ENCODE peak calls at places on chromosomes 11 and 22, in seven cellular contexts. One of them, this sample, is unnamed.

GRCh38 chr22:27386186-27386585 is 415.4 kb downstream of the MN1 start:
- DNase-seq in dorsolateral prefrontal cortex: no peak
- DNase-seq in amniotic stem cell: no peak
- DNase-seq in naive thymus-derived CD8-positive, alpha-beta T cell: no peak
- DNase-seq in AML-193: no peak
- DNase-seq in omental fat pad: no peak
- DNase-seq in RCC 7860: peak; percentile 89
- DNase-seq in this sample: no peak

GRCh38 chr22:28801845-28802594 is 1.7 kb upstream of the XBP1 start:
- DNase-seq in naive thymus-derived CD8-positive, alpha-beta T cell: no peak
- DNase-seq in RCC 7860: no peak
- DNase-seq in dorsolateral prefrontal cortex: no peak
- DNase-seq in amniotic stem cell: no peak
- DNase-seq in omental fat pad: no peak
- DNase-seq in AML-193: peak; percentile 61
- DNase-seq in this sample: no peak

GRCh38 chr22:44304354-44304753 is 8.4 kb downstream of the SHISAL1 start:
- DNase-seq in omental fat pad: no peak
- DNase-seq in amniotic stem cell: no peak
- DNase-seq in AML-193: no peak
- DNase-seq in naive thymus-derived CD8-positive, alpha-beta T cell: no peak
- DNase-seq in dorsolateral prefrontal cortex: no peak
- DNase-seq in RCC 7860: peak; percentile 45
- DNase-seq in this sample: no peak

GRCh38 chr11:62948765-62949320 is 27.7 kb upstream of the CHRM1 start:
- DNase-seq in AML-193: no peak
- DNase-seq in naive thymus-derived CD8-positive, alpha-beta T cell: no peak
- DNase-seq in amniotic stem cell: no peak
- DNase-seq in omental fat pad: no peak
- DNase-seq in RCC 7860: no peak
- DNase-seq in dorsolateral prefrontal cortex: no peak
- DNase-seq in this sample: no peak

GRCh38 chr11:73141309-73142127 is 600 bp downstream of the FCHSD2 start:
- DNase-seq in omental fat pad: no peak
- DNase-seq in naive thymus-derived CD8-positive, alpha-beta T cell: peak; percentile 77
- DNase-seq in RCC 7860: peak; percentile 48
- DNase-seq in amniotic stem cell: peak; percentile 28
- DNase-seq in dorsolateral prefrontal cortex: peak; percentile 34
- DNase-seq in AML-193: peak; percentile 45
- DNase-seq in this sample: no peak

GRCh38 chr22:39175127-39176066 is 22.9 kb upstream of the CBX7 start:
- DNase-seq in omental fat pad: no peak
- DNase-seq in AML-193: no peak
- DNase-seq in dorsolateral prefrontal cortex: no peak
- DNase-seq in RCC 7860: peak; percentile 72
- DNase-seq in amniotic stem cell: no peak
- DNase-seq in naive thymus-derived CD8-positive, alpha-beta T cell: no peak
- DNase-seq in this sample: no peak

GRCh38 chr11:88629496-88629895 is 292.0 kb upstream of the CTSC start:
- DNase-seq in omental fat pad: no peak
- DNase-seq in RCC 7860: no peak
- DNase-seq in amniotic stem cell: no peak
- DNase-seq in dorsolateral prefrontal cortex: no peak
- DNase-seq in AML-193: no peak
- DNase-seq in naive thymus-derived CD8-positive, alpha-beta T cell: no peak
- DNase-seq in this sample: no peak

GRCh38 chr11:68832476-68833176 is 9.1 kb downstream of the CPT1A start:
- DNase-seq in RCC 7860: no peak
- DNase-seq in AML-193: no peak
- DNase-seq in naive thymus-derived CD8-positive, alpha-beta T cell: no peak
- DNase-seq in dorsolateral prefrontal cortex: no peak
- DNase-seq in amniotic stem cell: no peak
- DNase-seq in omental fat pad: no peak
- DNase-seq in this sample: no peak

GRCh38 chr11:19370100-19370861 is 129.5 kb upstream of the E2F8 start:
- DNase-seq in omental fat pad: no peak
- DNase-seq in RCC 7860: peak; percentile 36
- DNase-seq in amniotic stem cell: no peak
- DNase-seq in naive thymus-derived CD8-positive, alpha-beta T cell: no peak
- DNase-seq in AML-193: no peak
- DNase-seq in dorsolateral prefrontal cortex: no peak
- DNase-seq in this sample: no peak

GRCh38 chr22:42726811-42727210 is 6.1 kb upstream of the A4GALT start:
- DNase-seq in dorsolateral prefrontal cortex: no peak
- DNase-seq in RCC 7860: no peak
- DNase-seq in omental fat pad: no peak
- DNase-seq in AML-193: no peak
- DNase-seq in naive thymus-derived CD8-positive, alpha-beta T cell: no peak
- DNase-seq in amniotic stem cell: no peak
- DNase-seq in this sample: no peak

GRCh38 chr11:33214187-33214586 is 43.0 kb upstream of the HIPK3 start:
- DNase-seq in omental fat pad: no peak
- DNase-seq in naive thymus-derived CD8-positive, alpha-beta T cell: no peak
- DNase-seq in amniotic stem cell: no peak
- DNase-seq in RCC 7860: no peak
- DNase-seq in AML-193: peak; percentile 25
- DNase-seq in dorsolateral prefrontal cortex: no peak
- DNase-seq in this sample: no peak

GRCh38 chr11:73288873-73289707 is 17.0 kb downstream of the P2RY6 start:
- DNase-seq in RCC 7860: peak; percentile 96
- DNase-seq in naive thymus-derived CD8-positive, alpha-beta T cell: peak; percentile 74
- DNase-seq in AML-193: peak; percentile 28
- DNase-seq in omental fat pad: no peak
- DNase-seq in amniotic stem cell: peak; percentile 21
- DNase-seq in dorsolateral prefrontal cortex: peak; percentile 62
- DNase-seq in this sample: no peak

GRCh38 chr11:110712643-110713468 is 619 bp upstream of the ARHGAP20 start:
- DNase-seq in amniotic stem cell: no peak
- DNase-seq in AML-193: no peak
- DNase-seq in omental fat pad: peak; percentile 23
- DNase-seq in RCC 7860: no peak
- DNase-seq in naive thymus-derived CD8-positive, alpha-beta T cell: no peak
- DNase-seq in dorsolateral prefrontal cortex: no peak
- DNase-seq in this sample: no peak

GRCh38 chr22:45537734-45538181 is 35.1 kb downstream of the FBLN1 start:
- DNase-seq in AML-193: no peak
- DNase-seq in amniotic stem cell: peak; percentile 52
- DNase-seq in omental fat pad: no peak
- DNase-seq in RCC 7860: no peak
- DNase-seq in dorsolateral prefrontal cortex: peak; percentile 42
- DNase-seq in naive thymus-derived CD8-positive, alpha-beta T cell: no peak
- DNase-seq in this sample: no peak

GRCh38 chr11:70271635-70271953 is 1.1 kb downstream of the PPFIA1 start:
- DNase-seq in RCC 7860: no peak
- DNase-seq in AML-193: no peak
- DNase-seq in naive thymus-derived CD8-positive, alpha-beta T cell: no peak
- DNase-seq in amniotic stem cell: no peak
- DNase-seq in omental fat pad: no peak
- DNase-seq in dorsolateral prefrontal cortex: no peak
- DNase-seq in this sample: no peak

GRCh38 chr22:35910926-35911325 is 117.7 kb downstream of the RBFOX2 start:
- DNase-seq in AML-193: no peak
- DNase-seq in amniotic stem cell: no peak
- DNase-seq in RCC 7860: no peak
- DNase-seq in dorsolateral prefrontal cortex: no peak
- DNase-seq in omental fat pad: no peak
- DNase-seq in naive thymus-derived CD8-positive, alpha-beta T cell: no peak
- DNase-seq in this sample: no peak

GRCh38 chr11:77821349-77821851 is 456 bp downstream of the AAMDC start:
- DNase-seq in dorsolateral prefrontal cortex: peak; percentile 27
- DNase-seq in amniotic stem cell: no peak
- DNase-seq in naive thymus-derived CD8-positive, alpha-beta T cell: no peak
- DNase-seq in RCC 7860: no peak
- DNase-seq in AML-193: no peak
- DNase-seq in omental fat pad: no peak
- DNase-seq in this sample: no peak

GRCh38 chr11:107011977-107012376 is 6.3 kb downstream of the GUCY1A2 start:
- DNase-seq in RCC 7860: no peak
- DNase-seq in AML-193: no peak
- DNase-seq in dorsolateral prefrontal cortex: no peak
- DNase-seq in omental fat pad: no peak
- DNase-seq in naive thymus-derived CD8-positive, alpha-beta T cell: no peak
- DNase-seq in amniotic stem cell: no peak
- DNase-seq in this sample: no peak

GRCh38 chr11:69647349-69647748 is 6.4 kb downstream of the CCND1 start:
- DNase-seq in RCC 7860: no peak
- DNase-seq in AML-193: no peak
- DNase-seq in naive thymus-derived CD8-positive, alpha-beta T cell: no peak
- DNase-seq in omental fat pad: no peak
- DNase-seq in dorsolateral prefrontal cortex: no peak
- DNase-seq in amniotic stem cell: no peak
- DNase-seq in this sample: no peak

GRCh38 chr11:33488971-33489370 is 211.7 kb downstream of the C11orf91 start:
- DNase-seq in RCC 7860: no peak
- DNase-seq in amniotic stem cell: no peak
- DNase-seq in naive thymus-derived CD8-positive, alpha-beta T cell: no peak
- DNase-seq in AML-193: no peak
- DNase-seq in omental fat pad: no peak
- DNase-seq in dorsolateral prefrontal cortex: no peak
- DNase-seq in this sample: no peak

GRCh38 chr22:37511368-37512104 is 7.7 kb downstream of the CARD10 start:
- DNase-seq in dorsolateral prefrontal cortex: no peak
- DNase-seq in RCC 7860: no peak
- DNase-seq in AML-193: no peak
- DNase-seq in omental fat pad: no peak
- DNase-seq in naive thymus-derived CD8-positive, alpha-beta T cell: no peak
- DNase-seq in amniotic stem cell: no peak
- DNase-seq in this sample: no peak

GRCh38 chr11:68302256-68303054 is 9.9 kb upstream of the LRP5 start:
- DNase-seq in AML-193: no peak
- DNase-seq in dorsolateral prefrontal cortex: no peak
- DNase-seq in amniotic stem cell: no peak
- DNase-seq in RCC 7860: peak; percentile 38
- DNase-seq in omental fat pad: no peak
- DNase-seq in naive thymus-derived CD8-positive, alpha-beta T cell: no peak
- DNase-seq in this sample: no peak

GRCh38 chr11:114057147-114057546 is 2.4 kb upstream of the ZBTB16 start:
- DNase-seq in AML-193: no peak
- DNase-seq in dorsolateral prefrontal cortex: no peak
- DNase-seq in RCC 7860: no peak
- DNase-seq in omental fat pad: no peak
- DNase-seq in naive thymus-derived CD8-positive, alpha-beta T cell: no peak
- DNase-seq in amniotic stem cell: no peak
- DNase-seq in this sample: no peak

GRCh38 chr11:85725510-85726258 is 39.7 kb upstream of the CCDC89 start:
- DNase-seq in RCC 7860: peak; percentile 85
- DNase-seq in amniotic stem cell: peak; percentile 61
- DNase-seq in naive thymus-derived CD8-positive, alpha-beta T cell: no peak
- DNase-seq in AML-193: no peak
- DNase-seq in dorsolateral prefrontal cortex: no peak
- DNase-seq in omental fat pad: no peak
- DNase-seq in this sample: peak; percentile 90

This sample was measured in HFF-Myc.